ENCODE peak calls at places on chromosomes 13 and 19, in ten cellular contexts. A is stimulated activated CD8-positive, alpha-beta memory T cell treated with anti-CD3 and anti-CD28 coated beads, Interleukin-12 subunit alpha, Interleukin-12 subunit beta, amount 100 ng/mL, for 4 hours; M is endothelial cell; O is stimulated activated naive CD8-positive, alpha-beta T cell treated with anti-CD3 and anti-CD28 coated beads, Interleukin-15, Interleukin-2, amounts not matched to agents 100 U/mL and 50 U/mL, for 24 hours; J is upper lobe of left lung; Q is NCI-H345; W is stimulated activated CD4-positive, alpha-beta T cell treated with anti-CD3 and anti-CD28 coated beads, Interleukin-12 subunit alpha, Interleukin-12 subunit beta, amount 100 ng/mL, for 4 hours; Z is tibial nerve; R is NCI-H1048; F is lower lobe of right lung. G is an unnamed sample.

GRCh38 chr19:359653-359925 is 15.0 kb upstream of the MIER2 start:
- DNase-seq in A (no peak), Q (no peak), J (no peak), O (no peak), Z (no peak), M (no peak), W (no peak), R (no peak), F (no peak), G (no peak)

GRCh38 chr19:6273701-6274601 is 5.8 kb downstream of the MLLT1 start:
- DNase-seq in R (no peak), M (no peak), F (peak), Z (peak), O (no peak), J (peak), A (no peak), W (no peak), Q (no peak), G (no peak)

GRCh38 chr13:112903071-112903577 is 65.9 kb upstream of the MCF2L start:
- DNase-seq in F (no peak), W (no peak), M (no peak), J (no peak), Z (no peak), O (no peak), Q (no peak), R (no peak), A (no peak), G (no peak)

GRCh38 chr13:60066206-60066605 is 97.5 kb downstream of the DIAPH3 start:
- DNase-seq in W (no peak), Z (no peak), J (no peak), M (no peak), R (no peak), F (no peak), Q (no peak), A (no peak), O (no peak), G (no peak)

GRCh38 chr19:5314012-5314906 is 26.4 kb downstream of the PTPRS start:
- DNase-seq in W (no peak), O (no peak), M (no peak), J (no peak), Z (no peak), A (no peak), F (no peak), Q (no peak), R (no peak), G (no peak)

GRCh38 chr19:41239363-41239762 is 20.3 kb downstream of the AXL start:
- DNase-seq in R (no peak), Q (no peak), O (no peak), W (no peak), J (no peak), Z (no peak), M (no peak), A (no peak), F (no peak), G (no peak)

GRCh38 chr13:74061939-74062595 is 72.1 kb downstream of the KLF12 start:
- DNase-seq in J (no peak), M (no peak), A (no peak), Z (no peak), O (no peak), F (no peak), Q (no peak), W (no peak), R (no peak), G (no peak)

GRCh38 chr13:98098511-98098910 is 44.4 kb upstream of the FARP1 start:
- DNase-seq in A (no peak), M (no peak), Z (no peak), W (no peak), R (no peak), F (no peak), J (no peak), O (no peak), Q (no peak), G (no peak)

GRCh38 chr13:23772717-23773116 is 116.5 kb downstream of the MIPEP start:
- DNase-seq in W (no peak), F (no peak), A (no peak), O (no peak), J (no peak), Z (no peak), Q (no peak), M (no peak), R (no peak), G (no peak)

GRCh38 chr19:8577247-8577646 is at the start of gene MYO1F:
- DNase-seq in R (no peak), M (no peak), O (peak), W (no peak), A (no peak), J (no peak), F (peak), Z (no peak), Q (no peak), G (no peak)

GRCh38 chr13:99657848-99658265 is 156.6 kb downstream of the TM9SF2 start:
- DNase-seq in M (peak), A (peak), Q (no peak), J (peak), F (peak), W (peak), R (no peak), O (peak), Z (no peak), G (peak)

GRCh38 chr13:23433171-23434153 is at the start of gene SACS:
- DNase-seq in Q (peak), Z (no peak), F (no peak), O (no peak), M (peak), W (no peak), A (no peak), R (no peak), J (peak), G (no peak)

GRCh38 chr13:102584423-102584822 is 12.4 kb upstream of the TPP2 start:
- DNase-seq in A (no peak), J (no peak), R (no peak), F (no peak), M (no peak), Z (no peak), Q (no peak), W (no peak), O (no peak), G (no peak)

GRCh38 chr13:33882804-33883203 is 64.9 kb downstream of the RFC3 start:
- DNase-seq in A (no peak), M (no peak), F (no peak), O (no peak), J (no peak), Q (no peak), Z (no peak), R (no peak), W (no peak), G (no peak)

GRCh38 chr19:3818918-3819317 is 32.7 kb upstream of the MATK start:
- DNase-seq in O (no peak), A (no peak), J (peak), Q (no peak), F (no peak), W (no peak), M (no peak), Z (no peak), R (no peak), G (no peak)

GRCh38 chr13:36130542-36131214 is 504 bp downstream of the DCLK1 start:
- DNase-seq in W (no peak), F (peak), Q (peak), R (no peak), A (no peak), Z (no peak), J (peak), O (no peak), M (peak), G (no peak)

GRCh38 chr13:100333141-100333540 is 244.2 kb downstream of the PCCA start:
- DNase-seq in F (no peak), A (no peak), R (no peak), O (no peak), W (no peak), M (no peak), J (no peak), Q (no peak), Z (no peak), G (no peak)

GRCh38 chr19:15437355-15438123 is 12.2 kb downstream of the WIZ start:
- DNase-seq in F (no peak), A (no peak), W (no peak), J (no peak), Z (no peak), M (no peak), O (no peak), Q (no peak), R (no peak), G (no peak)

GRCh38 chr19:56597696-56598095 is 2.6 kb downstream of the ZNF71 start:
- DNase-seq in J (no peak), W (no peak), Q (no peak), O (no peak), Z (no peak), F (no peak), A (no peak), M (no peak), R (no peak), G (no peak)

GRCh38 chr13:80100636-80101035 is 240.3 kb downstream of the SPRY2 start:
- DNase-seq in W (no peak), R (no peak), F (no peak), A (no peak), Z (no peak), M (no peak), O (no peak), Q (no peak), J (no peak), G (no peak)

GRCh38 chr19:1473056-1473400 is 6.0 kb downstream of the C19orf25 start:
- DNase-seq in R (no peak), A (no peak), J (no peak), F (no peak), Q (no peak), M (no peak), Z (no peak), W (no peak), O (no peak), G (no peak)

GRCh38 chr13:46296920-46297319 is 85.2 kb downstream of the LRRC63 start:
- DNase-seq in W (no peak), Z (no peak), R (no peak), M (no peak), A (no peak), F (no peak), Q (no peak), J (no peak), O (no peak), G (no peak)

GRCh38 chr19:41626877-41627276 is at the start of gene CEACAM4:
- DNase-seq in F (peak), Q (no peak), A (no peak), O (no peak), J (peak), M (no peak), Z (no peak), W (no peak), R (no peak), G (no peak)

GRCh38 chr19:16200776-16201391 is 3.2 kb downstream of the AP1M1 start:
- DNase-seq in M (no peak), J (no peak), O (no peak), W (no peak), Q (no peak), Z (no peak), A (no peak), F (no peak), R (no peak), G (no peak)

GRCh38 chr13:113544071-113544891 is 40.3 kb upstream of the TFDP1 start:
- DNase-seq in A (no peak), M (no peak), R (no peak), W (no peak), F (peak), Z (no peak), J (peak), O (no peak), Q (no peak), G (peak)

GRCh38 chr13:31923134-31923763 is 108.3 kb upstream of the FRY start:
- DNase-seq in Z (no peak), Q (no peak), A (no peak), O (no peak), J (no peak), F (no peak), R (no peak), M (no peak), W (no peak), G (no peak)

GRCh38 chr13:39370554-39370953 is 232.4 kb downstream of the LHFPL6 start:
- DNase-seq in A (no peak), R (no peak), M (no peak), J (no peak), F (no peak), Z (no peak), O (no peak), W (no peak), Q (no peak), G (no peak)

GRCh38 chr19:13847033-13847899 is 29.7 kb upstream of the NANOS3 start:
- DNase-seq in M (peak), O (peak), F (peak), R (no peak), J (peak), Q (peak), W (peak), Z (peak), A (peak), G (peak)

GRCh38 chr13:30153871-30154426 is 153.4 kb downstream of the KATNAL1 start:
- DNase-seq in Q (no peak), M (no peak), O (no peak), F (no peak), A (no peak), J (peak), W (no peak), Z (no peak), R (no peak), G (peak)

GRCh38 chr19:28234637-28235036 is 978.3 kb downstream of the UQCRFS1 start:
- DNase-seq in O (no peak), M (no peak), F (no peak), A (no peak), R (no peak), Z (no peak), Q (no peak), J (no peak), W (no peak), G (no peak)

GRCh38 chr19:15428956-15429824 is 10.4 kb upstream of the AKAP8L start:
- DNase-seq in Z (no peak), J (no peak), R (no peak), F (no peak), A (no peak), W (no peak), M (no peak), Q (no peak), O (no peak), G (no peak)